ENCODE peak calls at places on chromosomes 13 and 19, in four cellular contexts. H is WTC11, W is GM12878, O is HepG2. Y is an unnamed sample.

GRCh38 chr13:38590796-38591507 is 95.9 kb upstream of the FREM2 start:
- DNase-seq in H (no peak), W (no peak), O (no peak), Y (no peak)

GRCh38 chr13:102484329-102484728 is 82.5 kb upstream of the FGF14 start:
- DNase-seq in H (no peak), W (no peak), O (no peak), Y (no peak)

GRCh38 chr13:54373211-54373610 is 1344.6 kb downstream of the OLFM4 start:
- DNase-seq in H (peak), W (no peak), O (no peak), Y (no peak)

GRCh38 chr13:50780201-50781015 is 63.1 kb downstream of the DLEU7 start:
- DNase-seq in H (no peak), W (no peak), O (no peak), Y (no peak)

GRCh38 chr19:12314553-12314952 is 18.9 kb downstream of the ZNF563 start:
- DNase-seq in H (no peak), W (no peak), O (peak), Y (no peak)

GRCh38 chr13:114067381-114067885 is 65.0 kb downstream of the RASA3 start:
- DNase-seq in H (no peak), W (peak), O (no peak), Y (no peak)

GRCh38 chr19:6680141-6680540 is 10.2 kb upstream of the TNFSF14 start:
- DNase-seq in H (no peak), W (no peak), O (no peak), Y (no peak)

GRCh38 chr19:18915639-18916038 is 3.5 kb downstream of the COPE start:
- DNase-seq in H (peak), W (no peak), O (peak), Y (no peak)

GRCh38 chr19:7550987-7551761 is 15.7 kb downstream of the PNPLA6 start:
- DNase-seq in H (peak), W (no peak), O (no peak), Y (peak)

GRCh38 chr19:41872775-41873647 is 4.1 kb upstream of the CD79A start:
- DNase-seq in H (peak), W (no peak), O (peak), Y (no peak)

GRCh38 chr19:55600336-55601028 is 394 bp downstream of the ZNF524 start:
- DNase-seq in H (peak), W (no peak), O (no peak), Y (no peak)

GRCh38 chr19:49793561-49793840 is 19.6 kb downstream of the FUZ start:
- DNase-seq in H (no peak), W (no peak), O (no peak), Y (no peak)

GRCh38 chr13:40564342-40564997 is 102.0 kb downstream of the FOXO1 start:
- DNase-seq in H (no peak), W (peak), O (peak), Y (no peak)

GRCh38 chr13:112619730-112620639 is 32.0 kb upstream of the TUBGCP3 start:
- DNase-seq in H (peak), W (no peak), O (no peak), Y (peak)

GRCh38 chr19:29285878-29286277 is 72.9 kb upstream of the UQCRFS1 start:
- DNase-seq in H (peak), W (no peak), O (no peak), Y (peak)

GRCh38 chr13:61563645-61564044 is 148.0 kb upstream of the PCDH20 start:
- DNase-seq in H (no peak), W (no peak), O (no peak), Y (no peak)

GRCh38 chr19:38634757-38635482 is 12.5 kb upstream of the ACTN4 start:
- DNase-seq in H (peak), W (peak), O (no peak), Y (peak)

GRCh38 chr13:33606692-33607091 is 211.3 kb upstream of the RFC3 start:
- DNase-seq in H (peak), W (no peak), O (no peak), Y (no peak)

GRCh38 chr13:79434578-79434977 is 28.5 kb upstream of the RBM26 start:
- DNase-seq in H (no peak), W (no peak), O (no peak), Y (no peak)

GRCh38 chr13:40272776-40273139 is 393.7 kb downstream of the FOXO1 start:
- DNase-seq in H (no peak), W (no peak), O (no peak), Y (no peak)

GRCh38 chr19:15129856-15130580 is 22.8 kb downstream of the SYDE1 start:
- DNase-seq in H (no peak), W (no peak), O (no peak), Y (no peak)

GRCh38 chr19:38473201-38473600 is 39.7 kb downstream of the RYR1 start:
- DNase-seq in H (no peak), W (no peak), O (no peak), Y (no peak)

GRCh38 chr13:102800145-102801041 is 1.5 kb downstream of the BIVM start:
- DNase-seq in H (peak), W (no peak), O (peak), Y (peak)

GRCh38 chr13:111575276-111575675 is 254.8 kb downstream of the TEX29 start:
- DNase-seq in H (no peak), W (no peak), O (no peak), Y (no peak)

GRCh38 chr13:65909501-65909900 is 1320.6 kb downstream of the PCDH9 start:
- DNase-seq in H (no peak), W (no peak), O (no peak), Y (no peak)

GRCh38 chr13:24284876-24285275 is 24.5 kb upstream of the C1QTNF9 start:
- DNase-seq in H (no peak), W (no peak), O (no peak), Y (no peak)

GRCh38 chr19:45920458-45920857 is 5.9 kb upstream of the NANOS2 start:
- DNase-seq in H (no peak), W (no peak), O (no peak), Y (no peak)

GRCh38 chr19:31725051-31725450 is 375.8 kb upstream of the TSHZ3 start:
- DNase-seq in H (no peak), W (no peak), O (no peak), Y (no peak)

GRCh38 chr13:81018936-81019335 is 678.0 kb upstream of the SPRY2 start:
- DNase-seq in H (no peak), W (no peak), O (no peak), Y (no peak)

GRCh38 chr13:36323951-36324566 is 22.1 kb downstream of the SPART start:
- DNase-seq in H (no peak), W (no peak), O (peak), Y (no peak)

GRCh38 chr13:94063096-94063495 is 416.4 kb downstream of the DCT start:
- DNase-seq in H (no peak), W (no peak), O (no peak), Y (no peak)

GRCh38 chr13:80339841-80340642 is 884 bp downstream of the SPRY2 start:
- DNase-seq in H (peak), W (no peak), O (peak), Y (peak)

DNA sequence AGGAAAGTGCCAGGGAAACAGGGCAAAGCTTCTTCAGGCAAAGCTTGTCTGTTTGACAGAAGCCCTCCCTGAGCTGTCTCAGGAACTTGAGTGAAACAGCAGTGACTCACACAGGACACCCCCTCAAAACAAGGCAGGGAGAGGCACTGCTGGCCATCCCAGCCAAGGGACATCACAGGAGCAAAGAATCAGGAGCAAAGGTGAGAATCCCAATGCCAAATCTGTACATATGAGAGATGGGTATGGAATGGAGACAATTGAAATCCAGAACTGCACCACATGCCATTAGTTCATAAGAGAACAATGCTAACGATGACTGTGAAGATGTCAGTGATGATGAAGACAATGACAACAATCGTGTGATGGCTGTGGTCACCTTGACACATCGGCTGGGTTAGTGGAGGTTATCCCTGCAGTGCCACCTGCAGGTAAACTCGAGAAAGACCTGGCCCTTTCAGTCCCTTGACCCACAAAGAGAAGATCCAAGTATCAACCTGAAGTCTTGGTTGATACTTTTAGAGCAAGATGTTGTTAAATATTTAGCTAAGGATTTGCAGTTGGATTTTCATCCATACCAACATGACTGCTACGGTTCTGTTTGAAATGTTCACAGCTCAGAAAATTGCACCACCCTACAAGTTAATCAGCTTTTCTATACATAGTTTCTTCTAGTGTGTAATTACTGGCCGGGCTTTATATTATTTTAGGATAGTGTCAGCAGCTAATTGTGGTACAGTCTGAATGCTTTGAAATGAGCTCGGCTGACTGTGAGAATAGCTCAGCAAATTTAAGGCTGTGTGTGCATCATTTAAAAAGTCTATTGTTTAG is 42.0 kb upstream of the IPO5 start:
- DNase-seq in H (peak), W (no peak), O (peak), Y (peak)
- TF ChIP-seq CREM in H (no peak), W (no peak), O (no peak), Y (no peak)

DNA sequence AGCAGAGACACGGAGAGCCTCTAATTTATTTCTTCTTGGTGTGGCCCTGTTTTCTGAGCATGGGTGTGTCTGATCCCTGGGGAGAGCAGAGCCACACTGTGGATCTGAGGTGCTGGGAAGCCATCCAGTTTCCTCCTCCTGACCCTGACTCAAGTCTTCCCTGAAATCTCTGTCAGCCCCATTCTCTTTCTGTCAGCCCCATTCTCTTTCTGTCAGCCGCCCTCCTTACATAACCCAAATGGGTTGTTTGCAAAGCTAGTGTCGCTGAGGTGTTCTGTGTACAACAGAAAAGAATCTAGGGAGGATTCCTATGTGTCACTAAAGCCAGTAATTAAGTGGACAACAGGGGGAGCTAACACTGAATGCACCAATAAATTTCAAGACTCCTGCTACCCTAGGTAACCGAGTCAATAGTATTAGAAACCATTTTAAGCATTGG is 50.2 kb downstream of the LRCH1 start:
- DNase-seq in H (no peak), W (no peak), O (peak), Y (no peak)
- TF ChIP-seq CTCF in H (no peak), W (peak), O (peak), Y (peak)

GRCh38 chr19:3586707-3587346 is 1.5 kb downstream of the GIPC3 start:
- DNase-seq in H (no peak), W (no peak), O (no peak), Y (no peak)

GRCh38 chr19:3586124-3586626 is 897 bp downstream of the GIPC3 start:
- DNase-seq in H (peak), W (no peak), O (no peak), Y (peak)

GRCh38 chr19:3589949-3590348 is 4.7 kb downstream of the GIPC3 start:
- DNase-seq in H (no peak), W (no peak), O (no peak), Y (no peak)

GRCh38 chr19:3589439-3589838 is 4.2 kb downstream of the GIPC3 start:
- DNase-seq in H (no peak), W (no peak), O (no peak), Y (no peak)

GRCh38 chr19:3585301-3586123 is at the start of gene GIPC3:
- DNase-seq in H (peak), W (no peak), O (no peak), Y (peak)
- TF ChIP-seq CREM in H (no peak), W (no peak), O (no peak), Y (no peak)

GRCh38 chr19:40571831-40572495 is 4.7 kb upstream of the SHKBP1 start:
- DNase-seq in H (no peak), W (no peak), O (no peak), Y (no peak)

GRCh38 chr19:40570313-40571004 is 6.2 kb upstream of the SHKBP1 start:
- DNase-seq in H (peak), W (peak), O (peak), Y (peak)

GRCh38 chr19:40567040-40567749 is 9.5 kb upstream of the SHKBP1 start:
- DNase-seq in H (no peak), W (no peak), O (no peak), Y (no peak)

GRCh38 chr19:40567750-40568494 is 8.8 kb upstream of the SHKBP1 start:
- DNase-seq in H (peak), W (no peak), O (no peak), Y (no peak)

GRCh38 chr19:40571005-40571318 is 5.7 kb upstream of the SHKBP1 start:
- DNase-seq in H (no peak), W (no peak), O (no peak), Y (no peak)
- TF ChIP-seq CTCF in H (no peak), W (no peak), O (no peak), Y (no peak)

GRCh38 chr13:76048675-76049396 is 412.7 kb downstream of the LMO7 start:
- DNase-seq in H (no peak), W (no peak), O (no peak), Y (no peak)
- TF ChIP-seq CREM in H (no peak), W (no peak), O (no peak), Y (no peak)

DNA sequence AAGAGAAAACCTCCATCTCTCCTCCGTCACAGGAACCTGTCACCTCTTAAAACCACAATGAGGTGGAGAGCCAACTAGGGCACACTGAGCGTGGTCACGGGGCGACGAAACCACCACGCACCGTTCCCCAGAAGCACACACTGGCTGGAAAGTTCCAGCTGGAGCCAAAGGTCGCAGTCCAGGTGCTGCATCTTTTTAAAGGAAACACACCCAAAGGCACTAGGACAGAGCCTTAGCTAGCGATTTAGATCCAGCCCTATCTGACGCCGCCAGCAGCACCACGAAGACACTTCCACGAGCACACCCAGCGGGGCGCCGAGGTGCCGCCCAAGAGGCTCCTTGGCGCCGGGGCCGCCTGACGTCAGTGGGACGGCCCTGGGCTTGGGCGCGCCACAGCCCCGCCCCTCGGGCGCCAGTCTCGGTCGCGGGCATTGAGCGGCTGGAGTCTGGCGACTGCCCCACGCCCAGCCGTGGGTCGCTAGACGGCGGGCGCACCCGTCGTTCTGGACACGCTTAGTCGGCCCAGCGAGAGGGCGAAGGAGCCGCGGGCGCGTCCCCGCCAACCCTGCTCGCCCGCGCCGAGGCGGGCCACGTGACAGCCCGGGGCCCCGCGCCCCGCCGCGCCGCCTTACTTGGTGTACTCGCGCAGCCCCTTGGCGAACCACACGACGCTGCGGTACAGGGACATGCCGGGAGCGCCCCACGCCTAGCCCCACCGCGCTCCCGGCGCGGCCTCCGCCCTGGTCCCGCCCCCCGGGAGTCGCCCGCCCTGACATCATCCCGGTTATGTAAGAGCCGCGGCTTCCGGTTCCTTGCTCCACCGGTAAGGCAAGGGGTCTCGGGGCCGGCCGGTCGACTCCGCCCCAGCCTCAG is at the start of gene DHRS12:
- DNase-seq in H (peak), W (peak), O (peak), Y (peak)
- TF ChIP-seq CTCF in H (no peak), W (no peak), O (peak), Y (peak)

Y was measured in K562.